ENCODE peak calls at places on chromosomes 11 and 22, in five cellular contexts. B is Peyer's patch, J is brain microvascular endothelial cell, C is hepatocyte, U is adrenal gland. H is an unnamed sample.

GRCh38 chr11:117673561-117673960 is 123.5 kb downstream of the DSCAML1 start:
- DNase-seq in B (no peak), J (no peak), C (no peak), U (no peak), H (no peak)

GRCh38 chr11:11065396-11065795 is 207.5 kb upstream of the ZBED5 start:
- DNase-seq in B (no peak), J (no peak), C (no peak), U (no peak), H (no peak)

GRCh38 chr11:112588252-112588668 is 327.6 kb upstream of the PLET1 start:
- DNase-seq in B (peak), J (peak), C (peak), U (peak), H (peak)

GRCh38 chr22:39129746-39130145 is 22.7 kb downstream of the CBX7 start:
- DNase-seq in B (no peak), J (no peak), C (no peak), U (no peak), H (no peak)

GRCh38 chr22:23750744-23751440 is at the start of gene ZNF70:
- DNase-seq in B (peak), J (peak), C (peak), U (peak), H (peak)

GRCh38 chr11:63445720-63446119 is 45.2 kb downstream of the PLAAT5 start:
- DNase-seq in B (no peak), J (peak), C (no peak), U (no peak), H (no peak)

GRCh38 chr11:85806876-85807275 is 4.1 kb downstream of the SYTL2 start:
- DNase-seq in B (no peak), J (no peak), C (no peak), U (no peak), H (no peak)

GRCh38 chr11:1300569-1301187 is 8.8 kb downstream of the TOLLIP start:
- DNase-seq in B (peak), J (no peak), C (no peak), U (no peak), H (peak)

GRCh38 chr22:27463121-27463520 is 338.4 kb downstream of the MN1 start:
- DNase-seq in B (no peak), J (no peak), C (no peak), U (no peak), H (no peak)

GRCh38 chr11:71485466-71485865 is 32.5 kb downstream of the NADSYN1 start:
- DNase-seq in B (no peak), J (no peak), C (no peak), U (peak), H (no peak)

GRCh38 chr22:38843716-38844660 is at the start of gene NPTXR:
- DNase-seq in B (peak), J (no peak), C (peak), U (peak), H (peak)

GRCh38 chr11:116697011-116697410 is 75.8 kb downstream of the BUD13 start:
- DNase-seq in B (no peak), J (no peak), C (peak), U (no peak), H (no peak)

GRCh38 chr22:38861170-38861874 is 10.7 kb downstream of the CBX6 start:
- DNase-seq in B (no peak), J (no peak), C (no peak), U (no peak), H (no peak)

GRCh38 chr11:5767056-5767455 is 13.0 kb downstream of the OR52N4 start:
- DNase-seq in B (no peak), J (no peak), C (no peak), U (no peak), H (no peak)

GRCh38 chr11:34890812-34891211 is 25.4 kb downstream of the APIP start:
- DNase-seq in B (no peak), J (peak), C (peak), U (no peak), H (no peak)

GRCh38 chr11:111976119-111976518 is 39.0 kb downstream of the DIXDC1 start:
- DNase-seq in B (no peak), J (no peak), C (no peak), U (no peak), H (no peak)

GRCh38 chr22:50672471-50673230 is at the start of gene SHANK3:
- DNase-seq in B (no peak), J (no peak), C (peak), U (peak), H (no peak)

GRCh38 chr11:16985297-16985696 is 28.9 kb downstream of the PLEKHA7 start:
- DNase-seq in B (no peak), J (no peak), C (peak), U (no peak), H (no peak)

GRCh38 chr22:46068908-46069481 is 81.3 kb upstream of the PPARA start:
- DNase-seq in B (no peak), J (no peak), C (no peak), U (peak), H (no peak)

GRCh38 chr11:112728716-112729115 is 232.5 kb upstream of the NCAM1 start:
- DNase-seq in B (no peak), J (no peak), C (no peak), U (no peak), H (no peak)

GRCh38 chr11:1233351-1234053 is 10.6 kb downstream of the MUC5B start:
- DNase-seq in B (no peak), J (no peak), C (no peak), U (no peak), H (no peak)

GRCh38 chr11:75241906-75242644 is 1.5 kb downstream of the TPBGL start:
- DNase-seq in B (no peak), J (no peak), C (no peak), U (no peak), H (no peak)

GRCh38 chr11:72127923-72128322 is 7.6 kb upstream of the FOLR3 start:
- DNase-seq in B (no peak), J (no peak), C (no peak), U (no peak), H (no peak)

GRCh38 chr11:42066113-42066512 is 606.7 kb upstream of the LRRC4C start:
- DNase-seq in B (no peak), J (peak), C (no peak), U (no peak), H (no peak)

GRCh38 chr11:108871152-108871551 is 206.3 kb downstream of the DDX10 start:
- DNase-seq in B (no peak), J (peak), C (peak), U (no peak), H (no peak)

GRCh38 chr11:35529971-35530495 is 4.6 kb upstream of the PAMR1 start:
- DNase-seq in B (no peak), J (peak), C (no peak), U (no peak), H (no peak)

GRCh38 chr11:8863838-8864237 is 47.2 kb upstream of the AKIP1 start:
- DNase-seq in B (no peak), J (peak), C (no peak), U (no peak), H (no peak)

GRCh38 chr11:35082322-35083180 is 56.4 kb upstream of the CD44 start:
- DNase-seq in B (peak), J (peak), C (peak), U (peak), H (peak)

GRCh38 chr11:77966338-77966737 is 28.1 kb downstream of the INTS4 start:
- DNase-seq in B (no peak), J (no peak), C (no peak), U (no peak), H (no peak)

GRCh38 chr11:64074239-64074638 is 38.5 kb downstream of the FLRT1 start:
- DNase-seq in B (no peak), J (no peak), C (peak), U (no peak), H (no peak)

GRCh38 chr11:114229062-114229450 is 67.1 kb upstream of the NNMT start:
- DNase-seq in B (no peak), J (no peak), C (no peak), U (no peak), H (no peak)

GRCh38 chr22:27283714-27284113 is 517.8 kb downstream of the MN1 start:
- DNase-seq in B (no peak), J (no peak), C (no peak), U (no peak), H (no peak)

GRCh38 chr11:7252683-7253213 is 1.0 kb downstream of the SYT9 start:
- DNase-seq in B (no peak), J (no peak), C (no peak), U (no peak), H (no peak)

GRCh38 chr11:128392259-128392658 is 195.1 kb downstream of the ETS1 start:
- DNase-seq in B (no peak), J (no peak), C (no peak), U (no peak), H (no peak)

GRCh38 chr11:64102005-64102738 is 63.7 kb downstream of the MACROD1 start:
- DNase-seq in B (no peak), J (no peak), C (no peak), U (no peak), H (no peak)

GRCh38 chr11:96385187-96385586 is 4.5 kb downstream of the CCDC82 start:
- DNase-seq in B (no peak), J (no peak), C (no peak), U (no peak), H (no peak)
- H3K27ac ChIP-seq in B (no peak), J (no peak), C (no peak), U (no peak), H (no peak)

GRCh38 chr22:20551805-20552449 is 44.5 kb downstream of the MED15 start:
- DNase-seq in B (peak), J (no peak), C (no peak), U (no peak), H (no peak)
- TF ChIP-seq CTCF in B (no peak), J (peak), C (peak), U (no peak), H (peak)

GRCh38 chr11:125569913-125570621 is 790 bp downstream of the EI24 start:
- DNase-seq in B (no peak), J (no peak), C (no peak), U (no peak), H (no peak)
- H3K27ac ChIP-seq in B (peak), J (peak), C (peak), U (no peak), H (peak)

DNA sequence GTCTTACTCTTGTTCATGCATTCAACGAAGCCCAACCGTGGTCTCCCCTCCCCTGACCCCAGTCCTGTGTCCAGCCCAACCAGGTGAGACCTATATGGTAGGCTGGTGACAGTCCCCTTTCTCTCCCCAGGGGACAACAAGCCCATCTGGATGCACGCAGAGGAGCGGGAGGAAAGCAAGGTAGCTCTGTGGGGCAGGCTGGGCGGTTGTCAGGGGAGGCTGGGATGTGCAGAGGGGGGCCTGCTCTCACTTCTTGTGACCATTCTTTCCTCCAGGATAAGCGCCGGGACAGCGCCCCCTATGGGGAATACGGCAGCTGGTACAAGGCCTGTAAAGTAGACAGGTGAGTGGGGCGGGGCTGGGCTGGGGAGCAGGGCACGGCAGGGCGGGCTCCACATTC is 3.5 kb upstream of the RAB1B start:
- DNase-seq in B (no peak), J (no peak), C (no peak), U (no peak), H (no peak)
- TF ChIP-seq CTCF in B (no peak), J (peak), C (peak), U (no peak), H (no peak)

GRCh38 chr11:67423466-67423865 is 4.8 kb upstream of the RPS6KB2 start:
- DNase-seq in B (no peak), J (no peak), C (no peak), U (no peak), H (no peak)

GRCh38 chr11:67422894-67423293 is 5.4 kb upstream of the RPS6KB2 start:
- DNase-seq in B (no peak), J (no peak), C (peak), U (no peak), H (no peak)

GRCh38 chr11:67420646-67421420 is 5.4 kb downstream of the CARNS1 start:
- DNase-seq in B (peak), J (peak), C (peak), U (peak), H (peak)

GRCh38 chr11:67420147-67420645 is 4.7 kb downstream of the CARNS1 start:
- DNase-seq in B (no peak), J (no peak), C (no peak), U (no peak), H (no peak)

GRCh38 chr11:67421421-67422031 is 6.0 kb downstream of the CARNS1 start:
- DNase-seq in B (no peak), J (no peak), C (no peak), U (no peak), H (no peak)
- H3K27ac ChIP-seq in B (peak), J (no peak), C (peak), U (no peak), H (no peak)

GRCh38 chr11:31641477-31642062 is 132.0 kb downstream of the ELP4 start:
- DNase-seq in B (no peak), J (no peak), C (peak), U (no peak), H (no peak)
- TF ChIP-seq CTCF in B (no peak), J (peak), C (peak), U (peak), H (no peak)